ENCODE peak calls at places on chromosome 15, in eight cellular contexts. V, R, K, Y, L, E, F and O are unnamed samples.

GRCh38 chr15:63226966-63227401 is 37.6 kb downstream of the RAB8B start:
- DNase-seq in V (no peak), R (no peak), K (no peak), Y (no peak), L (no peak), E (no peak), F (no peak), O (no peak)

GRCh38 chr15:94855409-94856266 is 624.3 kb downstream of the MCTP2 start:
- DNase-seq in V (no peak), R (no peak), K (no peak), Y (no peak), L (no peak), E (no peak), F (no peak), O (no peak)

GRCh38 chr15:46646476-46646875 is 1011.6 kb downstream of the SQOR start:
- DNase-seq in V (no peak), R (no peak), K (no peak), Y (no peak), L (no peak), E (no peak), F (no peak), O (no peak)

GRCh38 chr15:91926871-91927270 is 73.4 kb downstream of the SLCO3A1 start:
- DNase-seq in V (no peak), R (no peak), K (no peak), Y (peak), L (no peak), E (peak), F (no peak), O (no peak)

GRCh38 chr15:73433878-73434277 is 9.1 kb upstream of the REC114 start:
- DNase-seq in V (no peak), R (no peak), K (no peak), Y (no peak), L (no peak), E (no peak), F (no peak), O (no peak)

GRCh38 chr15:91348812-91349500 is 248.9 kb downstream of the SV2B start:
- DNase-seq in V (no peak), R (no peak), K (no peak), Y (no peak), L (no peak), E (peak), F (no peak), O (no peak)

GRCh38 chr15:48330855-48331795 is at the start of gene DUT:
- DNase-seq in V (peak), R (peak), K (peak), Y (peak), L (peak), E (peak), F (no peak), O (no peak)

GRCh38 chr15:90903733-90904536 is 833 bp downstream of the MAN2A2 start:
- DNase-seq in V (peak), R (peak), K (no peak), Y (peak), L (no peak), E (no peak), F (no peak), O (no peak)

GRCh38 chr15:22811640-22812039 is 25.2 kb downstream of the NIPA1 start:
- DNase-seq in V (peak), R (peak), K (no peak), Y (peak), L (no peak), E (peak), F (no peak), O (no peak)

GRCh38 chr15:101723161-101723873 is 956 bp downstream of the TARS3 start:
- DNase-seq in V (no peak), R (peak), K (peak), Y (peak), L (no peak), E (peak), F (no peak), O (no peak)

GRCh38 chr15:49273734-49274318 is 103.8 kb downstream of the GALK2 start:
- DNase-seq in V (no peak), R (no peak), K (no peak), Y (peak), L (no peak), E (peak), F (no peak), O (no peak)

GRCh38 chr15:64634576-64635485 is 140.6 kb downstream of the RBPMS2 start:
- DNase-seq in V (peak), R (peak), K (peak), Y (peak), L (no peak), E (no peak), F (no peak), O (peak)

GRCh38 chr15:99953886-99954285 is 220.6 kb upstream of the LYSMD4 start:
- DNase-seq in V (no peak), R (no peak), K (no peak), Y (no peak), L (no peak), E (no peak), F (no peak), O (no peak)

GRCh38 chr15:95470529-95470928 is 860.0 kb upstream of the NR2F2 start:
- DNase-seq in V (no peak), R (no peak), K (no peak), Y (no peak), L (no peak), E (no peak), F (no peak), O (no peak)

GRCh38 chr15:98735895-98736617 is 87.7 kb downstream of the IGF1R start:
- DNase-seq in V (no peak), R (no peak), K (no peak), Y (peak), L (no peak), E (peak), F (no peak), O (no peak)

GRCh38 chr15:48802867-48803266 is 8.0 kb downstream of the CEP152 start:
- DNase-seq in V (no peak), R (no peak), K (peak), Y (no peak), L (no peak), E (peak), F (peak), O (no peak)

GRCh38 chr15:60784855-60785254 is 305.9 kb upstream of the ICE2 start:
- DNase-seq in V (no peak), R (no peak), K (no peak), Y (peak), L (no peak), E (no peak), F (no peak), O (no peak)

GRCh38 chr15:74352393-74352910 is 15.0 kb downstream of the CYP11A1 start:
- DNase-seq in V (no peak), R (no peak), K (no peak), Y (no peak), L (no peak), E (no peak), F (no peak), O (no peak)

GRCh38 chr15:29924750-29925149 is 102.5 kb upstream of the TJP1 start:
- DNase-seq in V (peak), R (no peak), K (peak), Y (peak), L (no peak), E (peak), F (no peak), O (no peak)

GRCh38 chr15:97087337-97087736 is 756.8 kb downstream of the NR2F2 start:
- DNase-seq in V (no peak), R (no peak), K (no peak), Y (no peak), L (no peak), E (no peak), F (no peak), O (no peak)

GRCh38 chr15:73926191-73927002 is at the start of gene LOXL1:
- DNase-seq in V (peak), R (no peak), K (peak), Y (no peak), L (no peak), E (peak), F (no peak), O (no peak)

GRCh38 chr15:92847841-92848240 is 52.3 kb upstream of the CHD2 start:
- DNase-seq in V (no peak), R (no peak), K (no peak), Y (no peak), L (no peak), E (no peak), F (no peak), O (no peak)